ENCODE peak calls at places on chromosomes 4 and X, in four cellular contexts. One of them, this sample, is unnamed. For H3K4me1, the result is how much of the 10 kb centered on the place peaks cover.

GRCh38 chr4:77201343-77201742 is 44.3 kb downstream of the CCNG2 start:
- DNase-seq in stomach: no peak
- DNase-seq in uterus: no peak
- DNase-seq in heart left ventricle: no peak
- DNase-seq in this sample: no peak

GRCh38 chrX:74535211-74535621 is 79.2 kb downstream of the RLIM start:
- DNase-seq in uterus: peak
- DNase-seq in heart left ventricle: no peak
- DNase-seq in stomach: no peak
- DNase-seq in this sample: peak

GRCh38 chr4:164542431-164542830 is 211.5 kb upstream of the SMIM31 start:
- DNase-seq in uterus: no peak
- DNase-seq in stomach: no peak
- DNase-seq in heart left ventricle: no peak
- DNase-seq in this sample: no peak

GRCh38 chrX:18920566-18920965 is 63.3 kb downstream of the PHKA2 start:
- DNase-seq in stomach: no peak
- DNase-seq in uterus: no peak
- DNase-seq in heart left ventricle: no peak
- DNase-seq in this sample: no peak

GRCh38 chr4:41505161-41505653 is 32.8 kb upstream of the LIMCH1 start:
- DNase-seq in stomach: no peak
- DNase-seq in heart left ventricle: peak
- DNase-seq in uterus: no peak
- DNase-seq in this sample: no peak

GRCh38 chr4:147017081-147017480 is 71.4 kb upstream of the TTC29 start:
- DNase-seq in stomach: no peak
- DNase-seq in heart left ventricle: no peak
- DNase-seq in uterus: no peak
- DNase-seq in this sample: no peak

GRCh38 chr4:8050555-8051206 is 107.9 kb downstream of the ABLIM2 start:
- DNase-seq in stomach: peak
- DNase-seq in uterus: peak
- DNase-seq in heart left ventricle: peak
- DNase-seq in this sample: peak

GRCh38 chr4:25585901-25586523 is 69.6 kb upstream of the SLC34A2 start:
- DNase-seq in uterus: no peak
- DNase-seq in heart left ventricle: no peak
- DNase-seq in stomach: no peak
- DNase-seq in this sample: no peak

GRCh38 chr4:165379662-165380061 is 854 bp downstream of the CPE start:
- DNase-seq in heart left ventricle: no peak
- DNase-seq in uterus: peak
- DNase-seq in stomach: no peak
- DNase-seq in this sample: no peak

GRCh38 chrX:43552166-43552565 is 103.9 kb upstream of the MAOA start:
- DNase-seq in stomach: no peak
- DNase-seq in heart left ventricle: no peak
- DNase-seq in uterus: no peak
- DNase-seq in this sample: no peak

GRCh38 chr4:101031971-101032370 is 315.4 kb downstream of the PPP3CA start:
- DNase-seq in heart left ventricle: no peak
- DNase-seq in uterus: no peak
- DNase-seq in stomach: no peak
- DNase-seq in this sample: no peak

GRCh38 chr4:142600952-142601351 is 245.1 kb downstream of the INPP4B start:
- DNase-seq in heart left ventricle: no peak
- DNase-seq in stomach: no peak
- DNase-seq in uterus: no peak
- DNase-seq in this sample: no peak

GRCh38 chr4:55175779-55176231 is 50.4 kb upstream of the KDR start:
- DNase-seq in stomach: no peak
- DNase-seq in heart left ventricle: no peak
- DNase-seq in uterus: no peak
- DNase-seq in this sample: no peak

GRCh38 chrX:13747836-13748235 is 13.3 kb downstream of the OFD1 start:
- DNase-seq in uterus: peak
- DNase-seq in stomach: peak
- DNase-seq in heart left ventricle: no peak
- DNase-seq in this sample: peak

GRCh38 chr4:183600189-183600685 is 58.7 kb downstream of the RWDD4 start:
- DNase-seq in stomach: no peak
- DNase-seq in heart left ventricle: no peak
- DNase-seq in uterus: no peak
- DNase-seq in this sample: no peak

GRCh38 chr4:83389037-83389755 is 54.5 kb upstream of the HPSE start:
- DNase-seq in stomach: no peak
- DNase-seq in heart left ventricle: no peak
- DNase-seq in uterus: no peak
- DNase-seq in this sample: no peak

GRCh38 chr4:38728651-38729141 is 54.1 kb downstream of the TLR10 start:
- DNase-seq in stomach: peak
- DNase-seq in heart left ventricle: no peak
- DNase-seq in uterus: no peak
- DNase-seq in this sample: no peak

GRCh38 chrX:120668357-120668756 is 38.5 kb upstream of the C1GALT1C1 start:
- DNase-seq in uterus: no peak
- DNase-seq in heart left ventricle: no peak
- DNase-seq in stomach: no peak
- DNase-seq in this sample: no peak

DNA sequence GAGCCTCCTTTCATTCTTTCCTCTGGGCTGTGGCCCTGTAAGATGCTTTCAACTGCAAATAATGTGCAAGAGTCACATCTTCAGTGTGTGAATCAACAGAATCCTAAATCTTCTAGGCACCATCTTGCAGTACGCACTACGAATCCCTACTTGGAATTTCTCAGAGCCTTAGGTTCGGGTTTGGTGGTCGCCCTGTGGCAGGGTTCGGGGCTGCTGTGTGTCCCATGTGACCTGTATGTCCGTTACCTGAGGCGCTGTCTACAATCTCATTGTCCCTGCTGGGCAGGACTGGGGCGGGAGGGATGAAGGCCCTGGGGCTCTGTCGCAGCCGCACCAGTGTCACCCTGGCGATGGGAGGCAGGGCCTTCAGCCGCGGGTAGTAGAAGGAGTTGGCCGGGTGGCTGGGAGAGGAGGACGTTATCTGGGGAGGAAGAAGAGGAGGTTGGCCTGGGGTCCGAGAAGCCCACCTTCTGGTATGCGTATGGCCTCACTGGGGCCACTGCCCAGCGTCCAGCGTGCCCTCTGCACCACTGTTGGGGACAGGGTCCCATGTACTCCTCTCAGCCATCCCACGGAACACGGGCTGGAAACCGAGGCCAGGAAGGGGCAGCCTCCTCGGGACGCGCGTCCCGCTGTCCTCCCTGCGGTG is 2.1 kb downstream of the SPON2 start:
- DNase-seq in heart left ventricle: no peak
- DNase-seq in uterus: no peak
- DNase-seq in stomach: no peak
- DNase-seq in this sample: no peak
- H3K4me1 ChIP-seq in heart left ventricle: half or more
- H3K4me1 ChIP-seq in uterus: under half
- H3K4me1 ChIP-seq in stomach: under half
- H3K4me1 ChIP-seq in this sample: under half

GRCh38 chr4:37665347-37666009 is 20.7 kb downstream of the RELL1 start:
- DNase-seq in stomach: no peak
- DNase-seq in uterus: peak
- DNase-seq in heart left ventricle: no peak
- DNase-seq in this sample: no peak
- TF ChIP-seq POLR2A in stomach: no peak
- TF ChIP-seq POLR2A in uterus: no peak
- TF ChIP-seq POLR2A in heart left ventricle: no peak
- TF ChIP-seq POLR2A in this sample: no peak

DNA sequence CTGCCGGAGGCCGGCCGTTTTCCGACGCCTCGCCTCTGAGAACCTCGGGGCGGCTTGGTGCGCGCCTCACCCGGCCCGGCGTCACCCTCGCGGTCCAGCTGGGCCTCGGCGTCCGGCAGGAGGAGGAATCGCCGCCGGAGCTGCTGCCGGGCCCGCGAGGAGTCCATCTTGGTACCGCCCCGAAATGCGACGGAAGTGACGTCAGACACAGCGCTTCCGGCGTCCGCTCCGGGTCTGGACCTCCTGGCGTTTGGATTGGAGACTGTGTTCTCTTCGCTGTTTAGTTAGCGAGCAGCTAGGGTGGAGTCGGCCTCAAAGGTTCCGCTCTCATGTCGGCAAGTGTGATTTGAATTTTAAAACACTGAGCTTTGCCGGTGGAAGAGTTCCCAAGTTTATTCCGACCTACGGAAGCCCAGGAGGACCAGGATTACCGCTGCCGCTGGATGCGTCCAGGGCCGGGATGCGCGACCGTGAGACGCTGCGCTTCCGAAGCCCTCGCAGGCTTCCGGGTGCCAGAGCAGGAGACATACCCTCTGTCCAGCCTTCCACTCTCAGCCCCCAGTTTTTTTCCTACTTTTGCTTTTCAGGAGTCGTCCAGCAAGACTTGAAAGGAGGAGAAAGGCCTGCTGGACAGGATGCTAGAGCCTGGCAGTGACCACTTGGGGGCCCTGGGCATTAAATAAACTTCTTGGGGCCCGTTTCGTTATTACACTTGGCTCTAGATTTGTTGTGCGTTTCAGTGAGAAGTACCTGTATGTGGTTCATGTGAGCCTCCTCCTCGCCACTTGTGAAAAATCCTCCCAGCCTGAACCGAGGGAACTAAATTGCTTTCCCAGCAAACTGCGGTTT is at the start of gene TMEM128:
- DNase-seq in uterus: peak
- DNase-seq in stomach: peak
- DNase-seq in heart left ventricle: peak
- DNase-seq in this sample: peak
- H3K4me1 ChIP-seq in uterus: under half
- H3K4me1 ChIP-seq in stomach: under half
- H3K4me1 ChIP-seq in heart left ventricle: under half
- H3K4me1 ChIP-seq in this sample: under half

DNA sequence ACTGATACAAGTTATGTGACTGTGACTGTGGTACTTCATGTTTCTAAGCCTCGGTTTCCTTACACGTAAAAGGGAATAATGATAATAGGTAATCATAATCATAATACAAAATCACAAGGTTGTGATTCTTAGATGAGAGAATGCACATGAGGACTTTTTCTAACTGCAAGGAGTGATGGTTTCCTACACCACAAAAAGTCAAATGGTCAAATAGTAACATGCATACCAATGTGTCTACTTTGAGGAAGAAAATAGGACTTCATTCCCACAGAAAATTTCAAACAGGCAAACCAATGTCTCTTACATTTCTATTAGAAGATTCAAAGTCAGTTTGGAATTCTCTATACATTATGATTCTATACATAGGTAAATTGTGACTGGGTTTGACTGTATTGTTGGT is 368.7 kb upstream of the FTHL17 start:
- DNase-seq in uterus: no peak
- DNase-seq in stomach: no peak
- DNase-seq in heart left ventricle: no peak
- DNase-seq in this sample: no peak
- TF ChIP-seq POLR2A in uterus: no peak
- TF ChIP-seq POLR2A in stomach: no peak
- TF ChIP-seq POLR2A in heart left ventricle: no peak
- TF ChIP-seq POLR2A in this sample: no peak

DNA sequence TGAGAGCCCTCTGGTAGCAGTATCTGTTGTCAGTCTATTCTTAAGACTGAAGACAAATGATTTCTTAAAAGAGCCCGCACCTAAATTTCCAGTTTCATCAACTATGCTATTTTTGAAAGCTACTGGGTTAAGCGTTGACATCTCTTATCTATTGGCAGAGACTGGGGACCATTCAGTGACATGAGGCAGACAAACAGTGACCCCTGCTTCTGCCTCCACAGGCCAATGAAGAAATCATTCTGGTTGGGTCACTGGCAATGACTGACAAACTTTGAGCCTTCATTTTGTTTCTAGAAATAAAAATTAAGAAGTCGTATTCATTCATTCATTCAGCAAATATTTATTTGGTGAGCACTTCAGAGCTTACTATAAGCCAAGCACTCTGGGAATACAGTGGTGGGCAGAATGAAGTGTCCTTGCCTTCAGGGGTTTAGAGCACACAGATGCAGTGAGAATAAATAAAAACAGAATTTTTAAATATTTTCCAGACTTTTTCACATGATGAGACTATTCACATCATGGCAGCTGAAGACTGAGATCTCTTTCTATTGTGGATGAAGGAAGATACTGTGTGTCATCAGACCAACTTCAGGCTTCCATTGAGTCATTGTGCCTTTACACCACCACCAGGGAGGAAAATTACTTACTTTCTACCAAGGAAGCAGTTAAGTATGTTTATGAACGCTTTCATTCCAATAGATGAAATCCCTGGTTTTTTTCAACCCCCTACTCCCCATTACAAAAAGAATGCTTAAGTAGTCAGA is 36.0 kb downstream of the SORBS2 start:
- DNase-seq in heart left ventricle: peak
- DNase-seq in uterus: no peak
- DNase-seq in stomach: no peak
- DNase-seq in this sample: no peak
- H3K4me1 ChIP-seq in heart left ventricle: under half
- H3K4me1 ChIP-seq in uterus: under half
- H3K4me1 ChIP-seq in stomach: under half
- H3K4me1 ChIP-seq in this sample: under half

GRCh38 chr4:70993181-70994068 is at the start of gene DCK:
- DNase-seq in uterus: peak
- DNase-seq in heart left ventricle: peak
- DNase-seq in stomach: peak
- DNase-seq in this sample: peak
- TF ChIP-seq POLR2A in uterus: peak
- TF ChIP-seq POLR2A in heart left ventricle: no peak
- TF ChIP-seq POLR2A in stomach: no peak
- TF ChIP-seq POLR2A in this sample: peak

GRCh38 chr4:2417765-2418651 is at the start of gene ZFYVE28:
- DNase-seq in stomach: no peak
- DNase-seq in heart left ventricle: no peak
- DNase-seq in uterus: no peak
- DNase-seq in this sample: no peak
- H3K4me1 ChIP-seq in stomach: under half
- H3K4me1 ChIP-seq in heart left ventricle: under half
- H3K4me1 ChIP-seq in uterus: under half
- H3K4me1 ChIP-seq in this sample: under half

DNA sequence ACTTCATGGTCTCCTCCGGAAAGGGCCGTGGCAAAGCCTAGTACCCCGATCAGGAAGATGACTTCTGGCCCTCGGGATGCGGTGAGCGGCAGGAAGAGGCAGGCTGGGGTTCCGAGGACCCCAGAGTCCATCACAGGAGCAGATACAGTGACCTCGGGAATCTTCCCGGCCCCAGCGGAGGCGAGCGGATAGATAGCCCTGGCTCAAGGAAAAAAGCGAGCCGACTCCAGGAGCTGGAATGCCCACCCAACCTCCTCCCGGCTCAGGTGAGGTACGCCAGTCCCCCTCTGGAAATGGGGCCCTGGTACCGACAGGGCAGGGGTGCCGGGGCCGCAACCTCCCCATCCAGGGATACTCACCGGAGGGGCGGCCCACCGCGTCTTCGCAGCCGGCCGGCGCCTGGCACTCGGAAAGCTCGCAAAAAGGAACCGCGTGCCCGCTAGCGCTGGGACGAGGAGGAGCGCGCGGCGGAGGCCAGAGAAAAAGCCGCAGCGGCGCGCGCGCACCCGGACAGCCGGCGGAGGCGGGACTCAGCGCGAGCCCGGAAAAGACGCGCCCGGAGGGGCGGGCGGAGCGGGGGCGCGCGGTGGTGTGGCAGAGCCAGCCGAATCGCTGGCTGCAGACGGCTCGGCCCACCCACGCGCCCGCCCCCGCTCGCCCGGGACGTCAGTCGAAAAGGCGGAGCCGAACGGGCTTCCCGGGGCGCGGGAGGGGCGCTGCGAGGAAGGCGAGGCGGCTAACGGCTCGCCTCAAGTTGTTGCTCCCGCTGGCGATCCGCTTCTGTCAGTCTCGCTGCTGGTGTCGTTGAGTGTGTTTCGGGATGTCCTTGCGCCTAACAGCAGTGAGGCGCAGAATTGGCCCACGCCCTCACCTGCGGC is at the start of gene ACSL4:
- DNase-seq in stomach: peak
- DNase-seq in heart left ventricle: peak
- DNase-seq in uterus: peak
- DNase-seq in this sample: peak
- TF ChIP-seq POLR2A in stomach: no peak
- TF ChIP-seq POLR2A in heart left ventricle: no peak
- TF ChIP-seq POLR2A in uterus: peak
- TF ChIP-seq POLR2A in this sample: peak